ENCODE peak calls at places on chromosome 10, in nine cellular contexts. X is foreskin fibroblast; C is NCI-H1105; R is GM13977; M is fibroblast of the conjunctiva; F is neural crest cell; N is RWPE1; U is SJSA1; Y is stimulated activated CD8-positive, alpha-beta memory T cell treated with anti-CD3 and anti-CD28 coated beads, Interleukin-15, amount 100 ng/mL, for 24 hours. G is an unnamed sample.

GRCh38 chr10:14513061-14513460 is 182.3 kb upstream of the FRMD4A start:
- DNase-seq in X (peak; percentile 33), C (no peak), R (no peak), M (no peak), F (no peak), N (no peak), U (no peak), Y (no peak), G (no peak)

GRCh38 chr10:130428936-130429335 is 292.7 kb downstream of the GLRX3 start:
- DNase-seq in X (no peak), C (no peak), R (no peak), M (no peak), F (no peak), N (no peak), U (no peak), Y (no peak), G (no peak)

GRCh38 chr10:72072046-72072445 is 16.3 kb downstream of the SPOCK2 start:
- DNase-seq in X (no peak), C (no peak), R (no peak), M (no peak), F (no peak), N (no peak), U (no peak), Y (no peak), G (no peak)

GRCh38 chr10:4650109-4650508 is 175.9 kb upstream of the AKR1E2 start:
- DNase-seq in X (peak; percentile 69), C (peak; percentile 1), R (no peak), M (peak; percentile 69), F (no peak), N (no peak), U (no peak), Y (no peak), G (no peak)

GRCh38 chr10:132192076-132192975 is 5.6 kb downstream of the DPYSL4 start:
- DNase-seq in X (no peak), C (no peak), R (no peak), M (no peak), F (no peak), N (no peak), U (no peak), Y (no peak), G (no peak)

GRCh38 chr10:43407148-43407575 is 1.8 kb downstream of the HNRNPF start:
- DNase-seq in X (peak; percentile 76), C (peak; percentile 27), R (peak; percentile 71), M (no peak), F (peak; percentile 37), N (no peak), U (peak; percentile 60), Y (peak; percentile 28), G (peak; percentile 46)

GRCh38 chr10:84668186-84668763 is 339.9 kb downstream of the CCSER2 start:
- DNase-seq in X (no peak), C (peak; percentile 8), R (no peak), M (no peak), F (no peak), N (no peak), U (no peak), Y (no peak), G (no peak)

GRCh38 chr10:132989476-132990415 is 47.4 kb upstream of the CFAP46 start:
- DNase-seq in X (no peak), C (no peak), R (no peak), M (no peak), F (no peak), N (no peak), U (no peak), Y (no peak), G (no peak)

GRCh38 chr10:72275351-72276012 is 1.8 kb downstream of the DDIT4 start:
- DNase-seq in X (peak; percentile 41), C (peak; percentile 26), R (no peak), M (no peak), F (no peak), N (no peak), U (no peak), Y (no peak), G (no peak)

GRCh38 chr10:99930731-99931550 is 78.8 kb downstream of the DNMBP start:
- DNase-seq in X (no peak), C (no peak), R (no peak), M (no peak), F (no peak), N (peak; percentile 93), U (no peak), Y (no peak), G (no peak)

GRCh38 chr10:2968401-2968800 is 98.9 kb upstream of the PFKP start:
- DNase-seq in X (peak; percentile 64), C (no peak), R (no peak), M (no peak), F (no peak), N (peak; percentile 26), U (no peak), Y (no peak), G (no peak)

GRCh38 chr10:73229567-73229966 is 17.5 kb downstream of the DNAJC9 start:
- DNase-seq in X (no peak), C (no peak), R (no peak), M (no peak), F (no peak), N (no peak), U (no peak), Y (no peak), G (no peak)

GRCh38 chr10:124690971-124691370 is 53.2 kb downstream of the FAM53B start:
- DNase-seq in X (no peak), C (peak; percentile 34), R (no peak), M (no peak), F (no peak), N (no peak), U (no peak), Y (no peak), G (no peak)

GRCh38 chr10:54607983-54608382 is 193.0 kb downstream of the PCDH15 start:
- DNase-seq in X (no peak), C (no peak), R (no peak), M (no peak), F (no peak), N (no peak), U (no peak), Y (no peak), G (no peak)

GRCh38 chr10:132867801-132868644 is 74.3 kb downstream of the CFAP46 start:
- DNase-seq in X (no peak), C (no peak), R (no peak), M (no peak), F (no peak), N (no peak), U (no peak), Y (no peak), G (no peak)

GRCh38 chr10:124180947-124181549 is 87.7 kb upstream of the CHST15 start:
- DNase-seq in X (peak; percentile 25), C (no peak), R (no peak), M (no peak), F (no peak), N (peak; percentile 33), U (peak; percentile 37), Y (no peak), G (no peak)

GRCh38 chr10:97888641-97889262 is 39.1 kb downstream of the GOLGA7B start:
- DNase-seq in X (peak; percentile 87), C (peak; percentile 8), R (no peak), M (peak; percentile 48), F (no peak), N (peak; percentile 96), U (peak; percentile 78), Y (no peak), G (no peak)

GRCh38 chr10:121362026-121362425 is 236.2 kb downstream of the FGFR2 start:
- DNase-seq in X (no peak), C (no peak), R (no peak), M (no peak), F (no peak), N (no peak), U (no peak), Y (no peak), G (no peak)

GRCh38 chr10:92574545-92575377 is 868 bp upstream of the IDE start:
- DNase-seq in X (no peak), C (peak; percentile 28), R (peak; percentile 63), M (no peak), F (no peak), N (peak; percentile 59), U (no peak), Y (no peak), G (no peak)

GRCh38 chr10:4069491-4069890 is 284.5 kb upstream of the KLF6 start:
- DNase-seq in X (peak; percentile 36), C (no peak), R (no peak), M (no peak), F (no peak), N (no peak), U (no peak), Y (no peak), G (no peak)

GRCh38 chr10:89283988-89284475 is 17.8 kb upstream of the IFIT2 start:
- DNase-seq in X (peak; percentile 97), C (no peak), R (no peak), M (peak; percentile 94), F (no peak), N (no peak), U (peak; percentile 71), Y (no peak), G (no peak)

GRCh38 chr10:70675496-70676161 is 3.3 kb downstream of the ADAMTS14 start:
- DNase-seq in X (no peak), C (no peak), R (no peak), M (no peak), F (no peak), N (no peak), U (no peak), Y (no peak), G (no peak)

G was measured in activated gamma-delta T cell.